ENCODE peak calls at places on chromosomes 6 and 20, in eight cellular contexts. One of them, this sample, is unnamed.
A peak's percentile ranks its signal among the peaks of the same experiment; 100 is the strongest.

GRCh38 chr20:44742304-44743079 is 3.2 kb upstream of the KCNK15 start:
- DNase-seq in fibroblast of mammary gland: no peak
- DNase-seq in germinal center: no peak
- DNase-seq in T-cell: no peak
- DNase-seq in GM12865: no peak
- DNase-seq in renal cortical epithelial cell: no peak
- DNase-seq in NCI-H1436: no peak
- DNase-seq in left cardiac atrium: no peak
- DNase-seq in this sample: no peak

GRCh38 chr6:44022671-44023352 is 104.4 kb downstream of the MRPL14 start:
- DNase-seq in renal cortical epithelial cell: no peak
- DNase-seq in GM12865: no peak
- DNase-seq in fibroblast of mammary gland: no peak
- DNase-seq in NCI-H1436: no peak
- DNase-seq in left cardiac atrium: no peak
- DNase-seq in T-cell: no peak
- DNase-seq in germinal center: no peak
- DNase-seq in this sample: no peak

GRCh38 chr6:13908955-13909381 is 15.8 kb upstream of the RNF182 start:
- DNase-seq in left cardiac atrium: no peak
- DNase-seq in GM12865: peak; percentile 66
- DNase-seq in germinal center: peak; percentile 74
- DNase-seq in renal cortical epithelial cell: peak; percentile 73
- DNase-seq in fibroblast of mammary gland: peak; percentile 77
- DNase-seq in T-cell: no peak
- DNase-seq in NCI-H1436: peak; percentile 66
- DNase-seq in this sample: no peak

GRCh38 chr6:160431231-160431630 is 83.1 kb downstream of the SLC22A3 start:
- DNase-seq in T-cell: no peak
- DNase-seq in germinal center: no peak
- DNase-seq in renal cortical epithelial cell: no peak
- DNase-seq in NCI-H1436: no peak
- DNase-seq in left cardiac atrium: peak; percentile 38
- DNase-seq in fibroblast of mammary gland: peak; percentile 99
- DNase-seq in GM12865: no peak
- DNase-seq in this sample: no peak

GRCh38 chr6:83860347-83860731 is 850 bp downstream of the CYB5R4 start:
- DNase-seq in germinal center: peak; percentile 18
- DNase-seq in NCI-H1436: no peak
- DNase-seq in GM12865: no peak
- DNase-seq in renal cortical epithelial cell: no peak
- DNase-seq in left cardiac atrium: no peak
- DNase-seq in T-cell: no peak
- DNase-seq in fibroblast of mammary gland: no peak
- DNase-seq in this sample: no peak

GRCh38 chr6:18533793-18534192 is 146.6 kb downstream of the RNF144B start:
- DNase-seq in NCI-H1436: no peak
- DNase-seq in fibroblast of mammary gland: no peak
- DNase-seq in germinal center: no peak
- DNase-seq in T-cell: no peak
- DNase-seq in renal cortical epithelial cell: peak; percentile 17
- DNase-seq in GM12865: no peak
- DNase-seq in left cardiac atrium: no peak
- DNase-seq in this sample: no peak

GRCh38 chr6:142842423-142843261 is 102.3 kb downstream of the HIVEP2 start:
- DNase-seq in left cardiac atrium: no peak
- DNase-seq in renal cortical epithelial cell: no peak
- DNase-seq in GM12865: peak; percentile 95
- DNase-seq in germinal center: no peak
- DNase-seq in NCI-H1436: no peak
- DNase-seq in T-cell: no peak
- DNase-seq in fibroblast of mammary gland: peak; percentile 70
- DNase-seq in this sample: no peak

GRCh38 chr6:37049990-37050853 is 44.8 kb downstream of the FGD2 start:
- DNase-seq in GM12865: peak; percentile 87
- DNase-seq in germinal center: peak; percentile 86
- DNase-seq in left cardiac atrium: peak; percentile 74
- DNase-seq in NCI-H1436: no peak
- DNase-seq in T-cell: peak; percentile 47
- DNase-seq in fibroblast of mammary gland: no peak
- DNase-seq in renal cortical epithelial cell: no peak
- DNase-seq in this sample: no peak

GRCh38 chr6:47405273-47405672 is 72.3 kb upstream of the CD2AP start:
- DNase-seq in left cardiac atrium: no peak
- DNase-seq in NCI-H1436: no peak
- DNase-seq in renal cortical epithelial cell: peak; percentile 93
- DNase-seq in GM12865: no peak
- DNase-seq in fibroblast of mammary gland: no peak
- DNase-seq in germinal center: no peak
- DNase-seq in T-cell: no peak
- DNase-seq in this sample: no peak

GRCh38 chr6:157755752-157756411 is 67.2 kb upstream of the SNX9 start:
- DNase-seq in NCI-H1436: no peak
- DNase-seq in GM12865: no peak
- DNase-seq in left cardiac atrium: no peak
- DNase-seq in germinal center: no peak
- DNase-seq in T-cell: peak; percentile 28
- DNase-seq in fibroblast of mammary gland: no peak
- DNase-seq in renal cortical epithelial cell: no peak
- DNase-seq in this sample: peak; percentile 35

GRCh38 chr6:112027942-112028674 is 25.8 kb upstream of the CCN6 start:
- DNase-seq in left cardiac atrium: no peak
- DNase-seq in fibroblast of mammary gland: peak; percentile 41
- DNase-seq in germinal center: no peak
- DNase-seq in GM12865: peak; percentile 71
- DNase-seq in NCI-H1436: no peak
- DNase-seq in T-cell: peak; percentile 29
- DNase-seq in renal cortical epithelial cell: no peak
- DNase-seq in this sample: no peak

GRCh38 chr20:25077610-25078169 is 4.3 kb downstream of the VSX1 start:
- DNase-seq in NCI-H1436: no peak
- DNase-seq in T-cell: no peak
- DNase-seq in GM12865: no peak
- DNase-seq in renal cortical epithelial cell: no peak
- DNase-seq in left cardiac atrium: peak; percentile 59
- DNase-seq in fibroblast of mammary gland: peak; percentile 33
- DNase-seq in germinal center: no peak
- DNase-seq in this sample: no peak

GRCh38 chr6:151721671-151722070 is 85.8 kb upstream of the ESR1 start:
- DNase-seq in left cardiac atrium: no peak
- DNase-seq in fibroblast of mammary gland: peak; percentile 44
- DNase-seq in renal cortical epithelial cell: no peak
- DNase-seq in GM12865: no peak
- DNase-seq in T-cell: no peak
- DNase-seq in NCI-H1436: no peak
- DNase-seq in germinal center: no peak
- DNase-seq in this sample: no peak

GRCh38 chr6:147060636-147061035 is 143.6 kb upstream of the STXBP5 start:
- DNase-seq in fibroblast of mammary gland: no peak
- DNase-seq in GM12865: no peak
- DNase-seq in T-cell: no peak
- DNase-seq in renal cortical epithelial cell: no peak
- DNase-seq in NCI-H1436: no peak
- DNase-seq in left cardiac atrium: no peak
- DNase-seq in germinal center: no peak
- DNase-seq in this sample: no peak

GRCh38 chr20:43959079-43959919 is 44.6 kb downstream of the TOX2 start:
- DNase-seq in germinal center: no peak
- DNase-seq in GM12865: peak; percentile 55
- DNase-seq in left cardiac atrium: no peak
- DNase-seq in fibroblast of mammary gland: peak; percentile 64
- DNase-seq in T-cell: peak; percentile 42
- DNase-seq in NCI-H1436: peak; percentile 54
- DNase-seq in renal cortical epithelial cell: no peak
- DNase-seq in this sample: no peak

GRCh38 chr6:52362443-52363221 is 681 bp downstream of the PAQR8 start:
- DNase-seq in renal cortical epithelial cell: no peak
- DNase-seq in T-cell: peak; percentile 34
- DNase-seq in fibroblast of mammary gland: peak; percentile 10
- DNase-seq in GM12865: peak; percentile 56
- DNase-seq in germinal center: peak; percentile 59
- DNase-seq in left cardiac atrium: peak; percentile 35
- DNase-seq in NCI-H1436: peak; percentile 17
- DNase-seq in this sample: peak; percentile 24